ENCODE peak calls at places on chromosomes 7 and 10, in eight cellular contexts. Q, O, A, C, L, U, Z and D are unnamed samples.
A peak's percentile ranks its signal among the peaks of the same experiment; 100 is the strongest.

GRCh38 chr7:157676001-157676400 is 339.2 kb downstream of the DNAJB6 start:
- DNase-seq in C (no peak), U (no peak), A (no peak), L (no peak), O (no peak), Z (no peak), Q (no peak), D (no peak)

GRCh38 chr7:43211693-43212092 is 99.2 kb downstream of the HECW1 start:
- DNase-seq in U (no peak), Z (no peak), L (peak; percentile 66), A (no peak), O (no peak), Q (no peak), C (no peak), D (no peak)

GRCh38 chr10:122576291-122576690 is 15.7 kb downstream of the DMBT1 start:
- DNase-seq in U (no peak), O (no peak), Z (no peak), A (no peak), Q (no peak), C (no peak), L (no peak), D (no peak)

GRCh38 chr7:105403128-105403527 is 14.4 kb upstream of the SRPK2 start:
- DNase-seq in A (no peak), C (no peak), L (no peak), U (no peak), Q (no peak), Z (no peak), O (no peak), D (no peak)

GRCh38 chr7:50564171-50564570 is 1.0 kb downstream of the DDC start:
- DNase-seq in A (no peak), Z (no peak), L (no peak), O (no peak), U (no peak), C (no peak), Q (no peak), D (no peak)

GRCh38 chr10:130652544-130652943 is 516.4 kb downstream of the GLRX3 start:
- DNase-seq in O (no peak), Z (no peak), Q (peak; percentile 42), A (no peak), U (no peak), C (no peak), L (no peak), D (no peak)

GRCh38 chr10:17981766-17982380 is 30.2 kb downstream of the SLC39A12 start:
- DNase-seq in Z (no peak), Q (peak; percentile 26), U (no peak), L (peak; percentile 91), C (no peak), O (no peak), A (no peak), D (no peak)

GRCh38 chr10:131427901-131428300 is 116.4 kb upstream of the TCERG1L start:
- DNase-seq in Z (no peak), U (no peak), L (no peak), O (no peak), A (no peak), Q (no peak), C (no peak), D (no peak)

GRCh38 chr7:30196408-30196807 is 61.6 kb downstream of the MTURN start:
- DNase-seq in Q (no peak), Z (no peak), A (no peak), U (peak; percentile 6), L (no peak), C (no peak), O (no peak), D (peak; percentile 7)

GRCh38 chr10:35546824-35547225 is 58.3 kb upstream of the GJD4 start:
- DNase-seq in L (peak; percentile 94), A (no peak), Z (no peak), U (peak; percentile 5), C (no peak), Q (peak; percentile 66), O (no peak), D (no peak)

GRCh38 chr7:13090959-13091358 is 403.5 kb downstream of the ARL4A start:
- DNase-seq in O (no peak), Z (no peak), U (no peak), C (no peak), A (no peak), Q (no peak), L (no peak), D (no peak)

GRCh38 chr10:67520924-67521520 is 175.0 kb downstream of the CTNNA3 start:
- DNase-seq in Z (no peak), L (peak; percentile 48), O (no peak), A (no peak), Q (peak; percentile 62), U (peak; percentile 42), C (peak; percentile 86), D (peak; percentile 83)

GRCh38 chr7:118053353-118053752 is 130.6 kb upstream of the LSM8 start:
- DNase-seq in U (no peak), Z (no peak), O (no peak), L (no peak), A (no peak), C (no peak), Q (no peak), D (no peak)

GRCh38 chr10:29648114-29648982 is 13.6 kb upstream of the SVIL start:
- DNase-seq in C (no peak), L (peak; percentile 62), A (no peak), U (no peak), Q (no peak), Z (no peak), O (no peak), D (peak; percentile 24)

GRCh38 chr10:26445411-26446031 is 7.4 kb downstream of the APBB1IP start:
- DNase-seq in O (no peak), Z (no peak), C (no peak), Q (no peak), A (no peak), U (no peak), L (no peak), D (no peak)

GRCh38 chr10:133528845-133529575 is 1.8 kb downstream of the CYP2E1 start:
- DNase-seq in Q (no peak), C (peak; percentile 42), Z (no peak), A (no peak), U (no peak), L (peak; percentile 28), O (no peak), D (peak; percentile 29)

GRCh38 chr10:133394801-133395221 is 854 bp downstream of the MTG1 start:
- DNase-seq in L (peak; percentile 26), O (no peak), C (no peak), U (no peak), Q (no peak), Z (no peak), A (no peak), D (peak; percentile 74)

GRCh38 chr7:46131916-46132795 is 211.1 kb upstream of the IGFBP3 start:
- DNase-seq in O (no peak), L (no peak), Z (no peak), A (no peak), C (peak; percentile 90), Q (no peak), U (no peak), D (no peak)

GRCh38 chr7:52764502-52765169 is 270.8 kb upstream of the POM121L12 start:
- DNase-seq in C (no peak), Z (no peak), L (peak; percentile 22), O (no peak), U (no peak), A (no peak), Q (no peak), D (no peak)

GRCh38 chr10:99711129-99711719 is 20.7 kb downstream of the COX15 start:
- DNase-seq in Q (peak; percentile 50), A (no peak), Z (no peak), C (peak; percentile 70), L (peak; percentile 57), U (peak; percentile 13), O (no peak), D (peak; percentile 91)

GRCh38 chr10:131666091-131666490 is 234.7 kb upstream of the PPP2R2D start:
- DNase-seq in Z (no peak), O (no peak), L (no peak), U (no peak), C (no peak), Q (no peak), A (no peak), D (no peak)

GRCh38 chr7:159195926-159196325 is 51.3 kb upstream of the VIPR2 start:
- DNase-seq in U (no peak), L (no peak), O (peak; percentile 63), A (no peak), Z (no peak), Q (no peak), C (peak; percentile 24), D (peak; percentile 11)

GRCh38 chr10:122186822-122187810 is 84.0 kb upstream of the BTBD16 start:
- DNase-seq in L (peak; percentile 31), U (peak; percentile 7), O (no peak), Q (no peak), C (peak; percentile 83), A (no peak), Z (no peak), D (no peak)

GRCh38 chr10:15484128-15484527 is 113.0 kb upstream of the FAM171A1 start:
- DNase-seq in O (no peak), U (no peak), L (no peak), A (no peak), C (no peak), Z (no peak), Q (no peak), D (no peak)

GRCh38 chr10:26665080-26666048 is 32.1 kb upstream of the PDSS1 start:
- DNase-seq in L (no peak), Q (no peak), O (no peak), Z (no peak), C (no peak), A (no peak), U (no peak), D (peak; percentile 37)

GRCh38 chr10:51214207-51214896 is 140.1 kb downstream of the PRKG1 start:
- DNase-seq in O (no peak), U (no peak), L (peak; percentile 3), C (peak; percentile 32), Z (no peak), Q (no peak), A (no peak), D (no peak)

GRCh38 chr10:109062371-109062770 is 860.9 kb downstream of the XPNPEP1 start:
- DNase-seq in Z (no peak), O (no peak), A (no peak), C (peak; percentile 37), Q (no peak), L (peak; percentile 70), U (no peak), D (peak; percentile 16)

GRCh38 chr7:50835156-50835555 is 52.5 kb upstream of the GRB10 start:
- DNase-seq in U (no peak), C (no peak), Q (no peak), O (no peak), L (peak; percentile 36), Z (no peak), A (no peak), D (no peak)

GRCh38 chr7:74554178-74554577 is 100.5 kb downstream of the GTF2IRD1 start:
- DNase-seq in A (no peak), Z (no peak), C (no peak), L (peak; percentile 17), U (no peak), O (no peak), Q (no peak), D (no peak)

GRCh38 chr7:91250706-91251105 is 13.5 kb upstream of the FZD1 start:
- DNase-seq in L (no peak), C (no peak), A (no peak), Q (no peak), O (no peak), U (no peak), Z (no peak), D (no peak)

GRCh38 chr7:127585044-127585953 is at the start of gene GCC1:
- DNase-seq in C (peak; percentile 95), A (peak; percentile 88), Q (peak; percentile 92), Z (peak; percentile 89), U (peak; percentile 86), L (peak; percentile 84), O (peak; percentile 87), D (peak; percentile 84)